ENCODE peak calls at places on chromosomes 11 and 22, in four cellular contexts. Q is A673, I is activated T-cell treated with anti-CD3 and anti-CD28 coated beads for 1 hour, H is hippocampal formation. X is an unnamed sample.

GRCh38 chr22:35894937-35895708 is 133.5 kb downstream of the RBFOX2 start:
- DNase-seq in H (peak), Q (peak), I (no peak), X (peak)

GRCh38 chr11:93972790-93973189 is 48.4 kb upstream of the HEPHL1 start:
- DNase-seq in Q (no peak), I (no peak), H (no peak), X (no peak)

GRCh38 chr22:23315341-23315917 is 135.1 kb downstream of the BCR start:
- DNase-seq in I (peak), H (no peak), Q (peak), X (peak)

GRCh38 chr22:27045103-27045940 is 387.9 kb downstream of the MIAT start:
- DNase-seq in H (no peak), Q (peak), I (no peak), X (no peak)

GRCh38 chr22:44363214-44363979 is 50.6 kb upstream of the SHISAL1 start:
- DNase-seq in I (no peak), Q (no peak), H (peak), X (peak)

GRCh38 chr22:39077513-39077840 is 402 bp downstream of the APOBEC3G start:
- DNase-seq in H (no peak), Q (no peak), I (no peak), X (no peak)

GRCh38 chr11:61021661-61022212 is 50.3 kb downstream of the CD6 start:
- DNase-seq in H (no peak), Q (no peak), I (peak), X (no peak)

GRCh38 chr11:1435820-1436467 is 46.2 kb downstream of the BRSK2 start:
- DNase-seq in I (no peak), H (no peak), Q (peak), X (no peak)

GRCh38 chr11:9047986-9048522 is 43.3 kb downstream of the SCUBE2 start:
- DNase-seq in I (no peak), H (peak), Q (peak), X (peak)

GRCh38 chr11:120969993-120970392 is 53.9 kb upstream of the TBCEL start:
- DNase-seq in I (no peak), Q (no peak), H (no peak), X (no peak)

GRCh38 chr11:117328414-117329010 is 858 bp downstream of the CEP164 start:
- DNase-seq in H (peak), I (no peak), Q (no peak), X (peak)

GRCh38 chr11:69841170-69841858 is 22.1 kb upstream of the FGF3 start:
- DNase-seq in I (no peak), H (no peak), Q (no peak), X (no peak)

GRCh38 chr22:26339755-26340154 is 89.3 kb upstream of the ASPHD2 start:
- DNase-seq in H (no peak), I (no peak), Q (no peak), X (peak)

GRCh38 chr11:34364102-34364501 is 6.3 kb upstream of the ABTB2 start:
- DNase-seq in H (no peak), I (no peak), Q (no peak), X (no peak)

GRCh38 chr11:120302001-120302805 is 22.9 kb upstream of the TLCD5 start:
- DNase-seq in H (no peak), Q (no peak), I (no peak), X (no peak)

GRCh38 chr22:46149493-46149997 is 781 bp upstream of the PPARA start:
- DNase-seq in I (peak), Q (no peak), H (peak), X (no peak)

GRCh38 chr22:44752285-44753188 is at the start of gene ARHGAP8:
- DNase-seq in H (no peak), I (no peak), Q (no peak), X (no peak)

GRCh38 chr11:80188228-80188627 is 747.4 kb upstream of the TENM4 start:
- DNase-seq in Q (no peak), I (no peak), H (no peak), X (no peak)

GRCh38 chr11:110939471-110939870 is 227.2 kb upstream of the ARHGAP20 start:
- DNase-seq in Q (no peak), H (no peak), I (no peak), X (no peak)

GRCh38 chr11:9780929-9781328 is 117.1 kb downstream of the SWAP70 start:
- DNase-seq in I (no peak), H (no peak), Q (no peak), X (no peak)

GRCh38 chr11:131404010-131404409 is 33.6 kb downstream of the NTM start:
- DNase-seq in I (no peak), H (no peak), Q (no peak), X (no peak)

GRCh38 chr11:23974046-23974445 is 522.8 kb upstream of the LUZP2 start:
- DNase-seq in I (no peak), H (no peak), Q (no peak), X (no peak)

GRCh38 chr11:25298450-25298849 is 801.6 kb downstream of the LUZP2 start:
- DNase-seq in H (no peak), Q (no peak), I (no peak), X (no peak)

GRCh38 chr11:120660024-120660565 is 148.5 kb downstream of the GRIK4 start:
- DNase-seq in H (no peak), Q (peak), I (peak), X (peak)

GRCh38 chr22:30922151-30922611 is 46.4 kb downstream of the MORC2 start:
- DNase-seq in I (peak), H (no peak), Q (peak), X (peak)

GRCh38 chr11:44681698-44682097 is 45.1 kb upstream of the TSPAN18 start:
- DNase-seq in I (no peak), Q (no peak), H (no peak), X (no peak)

GRCh38 chr22:42294034-42294985 is 23.9 kb upstream of the TCF20 start:
- DNase-seq in Q (peak), I (peak), H (no peak), X (no peak)

GRCh38 chr11:88064097-88064705 is 111.0 kb downstream of the RAB38 start:
- DNase-seq in Q (no peak), I (no peak), H (no peak), X (no peak)